ENCODE peak calls at places on chromosomes 6 and 20, in six cellular contexts. One of them, this sample, is unnamed.

GRCh38 chr6:4603291-4603690 is 172.9 kb upstream of the CDYL start:
- DNase-seq in A673: no peak
- DNase-seq in psoas muscle: peak
- DNase-seq in prostate gland: no peak
- DNase-seq in GM23338: no peak
- DNase-seq in kidney: peak
- DNase-seq in this sample: peak

GRCh38 chr6:47103931-47104330 is 61.8 kb upstream of the ADGRF1 start:
- DNase-seq in psoas muscle: no peak
- DNase-seq in A673: no peak
- DNase-seq in GM23338: no peak
- DNase-seq in prostate gland: peak
- DNase-seq in kidney: no peak
- DNase-seq in this sample: peak

GRCh38 chr20:21101453-21102251 is 4.5 kb downstream of the LINC00237 start:
- DNase-seq in GM23338: peak
- DNase-seq in A673: peak
- DNase-seq in psoas muscle: no peak
- DNase-seq in prostate gland: no peak
- DNase-seq in kidney: peak
- DNase-seq in this sample: no peak

GRCh38 chr20:50314326-50314725 is 123.7 kb downstream of the CEBPB start:
- DNase-seq in kidney: no peak
- DNase-seq in A673: no peak
- DNase-seq in GM23338: no peak
- DNase-seq in psoas muscle: no peak
- DNase-seq in prostate gland: no peak
- DNase-seq in this sample: no peak

GRCh38 chr20:48841196-48841860 is 13.5 kb upstream of the PREX1 start:
- DNase-seq in GM23338: no peak
- DNase-seq in psoas muscle: no peak
- DNase-seq in prostate gland: no peak
- DNase-seq in kidney: no peak
- DNase-seq in A673: no peak
- DNase-seq in this sample: no peak

GRCh38 chr6:35449287-35449881 is 2.8 kb upstream of the FANCE start:
- DNase-seq in prostate gland: peak
- DNase-seq in psoas muscle: no peak
- DNase-seq in kidney: no peak
- DNase-seq in A673: peak
- DNase-seq in GM23338: peak
- DNase-seq in this sample: no peak

GRCh38 chr6:75488026-75488425 is 5.6 kb downstream of the FILIP1 start:
- DNase-seq in kidney: no peak
- DNase-seq in GM23338: no peak
- DNase-seq in A673: peak
- DNase-seq in prostate gland: no peak
- DNase-seq in psoas muscle: no peak
- DNase-seq in this sample: peak

GRCh38 chr6:138109042-138109997 is 2.1 kb upstream of the PERP start:
- DNase-seq in psoas muscle: peak
- DNase-seq in kidney: no peak
- DNase-seq in GM23338: peak
- DNase-seq in A673: peak
- DNase-seq in prostate gland: peak
- DNase-seq in this sample: peak

GRCh38 chr6:4510906-4511625 is 265.1 kb upstream of the CDYL start:
- DNase-seq in GM23338: no peak
- DNase-seq in kidney: no peak
- DNase-seq in A673: no peak
- DNase-seq in psoas muscle: no peak
- DNase-seq in prostate gland: no peak
- DNase-seq in this sample: no peak

GRCh38 chr20:8303651-8304050 is 171.6 kb downstream of the PLCB1 start:
- DNase-seq in psoas muscle: no peak
- DNase-seq in A673: no peak
- DNase-seq in prostate gland: no peak
- DNase-seq in GM23338: no peak
- DNase-seq in kidney: no peak
- DNase-seq in this sample: no peak

GRCh38 chr6:165659945-165660862 is 2.8 kb downstream of the PDE10A start:
- DNase-seq in A673: no peak
- DNase-seq in kidney: no peak
- DNase-seq in psoas muscle: peak
- DNase-seq in GM23338: peak
- DNase-seq in prostate gland: no peak
- DNase-seq in this sample: no peak

GRCh38 chr6:55137925-55138324 is 36.4 kb upstream of the HCRTR2 start:
- DNase-seq in prostate gland: no peak
- DNase-seq in kidney: no peak
- DNase-seq in A673: no peak
- DNase-seq in GM23338: no peak
- DNase-seq in psoas muscle: no peak
- DNase-seq in this sample: no peak

GRCh38 chr6:109327959-109328358 is 54.3 kb downstream of the CD164 start:
- DNase-seq in GM23338: no peak
- DNase-seq in psoas muscle: no peak
- DNase-seq in kidney: no peak
- DNase-seq in prostate gland: no peak
- DNase-seq in A673: no peak
- DNase-seq in this sample: no peak

GRCh38 chr20:31716818-31717477 is 5.7 kb downstream of the BCL2L1 start:
- DNase-seq in psoas muscle: no peak
- DNase-seq in A673: no peak
- DNase-seq in kidney: no peak
- DNase-seq in GM23338: no peak
- DNase-seq in prostate gland: no peak
- DNase-seq in this sample: no peak

GRCh38 chr20:52104546-52105044 is 87.0 kb downstream of the ZFP64 start:
- DNase-seq in kidney: no peak
- DNase-seq in prostate gland: no peak
- DNase-seq in GM23338: peak
- DNase-seq in psoas muscle: no peak
- DNase-seq in A673: peak
- DNase-seq in this sample: peak

GRCh38 chr20:52610749-52611148 is 361.4 kb upstream of the TSHZ2 start:
- DNase-seq in kidney: no peak
- DNase-seq in GM23338: no peak
- DNase-seq in prostate gland: no peak
- DNase-seq in psoas muscle: no peak
- DNase-seq in A673: no peak
- DNase-seq in this sample: no peak

GRCh38 chr20:35277127-35277526 is 795 bp downstream of the MMP24OS start:
- DNase-seq in A673: no peak
- DNase-seq in prostate gland: no peak
- DNase-seq in kidney: peak
- DNase-seq in psoas muscle: no peak
- DNase-seq in GM23338: no peak
- DNase-seq in this sample: no peak

GRCh38 chr6:148179786-148180185 is 162.9 kb upstream of the SASH1 start:
- DNase-seq in kidney: no peak
- DNase-seq in prostate gland: no peak
- DNase-seq in A673: peak
- DNase-seq in psoas muscle: no peak
- DNase-seq in GM23338: peak
- DNase-seq in this sample: peak

GRCh38 chr20:17108896-17109295 is 117.9 kb upstream of the PCSK2 start:
- DNase-seq in A673: no peak
- DNase-seq in GM23338: no peak
- DNase-seq in psoas muscle: no peak
- DNase-seq in kidney: no peak
- DNase-seq in prostate gland: no peak
- DNase-seq in this sample: no peak

GRCh38 chr6:82842721-82843120 is 222.9 kb downstream of the UBE3D start:
- DNase-seq in psoas muscle: no peak
- DNase-seq in prostate gland: no peak
- DNase-seq in kidney: no peak
- DNase-seq in A673: no peak
- DNase-seq in GM23338: no peak
- DNase-seq in this sample: peak

GRCh38 chr6:143449731-143450452 is 603 bp downstream of the ADAT2 start:
- DNase-seq in psoas muscle: no peak
- DNase-seq in GM23338: peak
- DNase-seq in prostate gland: peak
- DNase-seq in A673: peak
- DNase-seq in kidney: peak
- DNase-seq in this sample: peak

DNA sequence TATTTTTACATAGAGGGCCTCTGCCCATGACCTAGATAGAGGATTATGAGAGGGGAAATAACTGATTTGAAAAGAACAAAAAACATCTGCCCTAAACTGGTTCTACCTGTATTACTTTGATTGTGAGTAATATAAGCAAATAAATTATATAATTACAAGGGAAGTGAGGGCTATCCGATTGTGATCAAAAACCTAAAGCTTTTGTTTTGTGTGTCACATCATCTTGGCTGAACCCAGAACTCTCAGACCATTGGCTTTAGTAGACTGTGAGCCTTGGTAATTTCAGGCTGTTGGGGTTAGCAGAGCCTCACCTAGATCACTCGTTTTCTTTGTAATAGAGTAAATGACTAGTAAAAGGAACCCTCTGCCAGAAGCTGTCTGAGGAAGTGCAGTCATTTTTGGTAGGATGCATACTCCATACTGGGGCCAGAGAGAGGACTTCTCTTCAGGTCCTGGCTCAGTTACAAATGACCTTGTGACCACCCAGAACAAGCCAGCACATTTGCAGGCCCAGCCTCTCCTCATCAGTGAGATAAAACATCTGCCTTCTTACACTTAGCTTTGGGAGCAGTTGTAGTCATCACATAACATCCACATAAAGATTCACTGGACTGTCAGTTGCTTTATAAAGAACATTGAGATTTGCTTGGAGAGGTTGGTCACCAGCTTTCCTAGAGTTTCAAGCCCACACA is 13.5 kb downstream of the STK35 start:
- DNase-seq in A673: no peak
- DNase-seq in psoas muscle: no peak
- DNase-seq in GM23338: no peak
- DNase-seq in prostate gland: no peak
- DNase-seq in kidney: no peak
- DNase-seq in this sample: no peak
- H3K27ac ChIP-seq in A673: no peak
- H3K27ac ChIP-seq in psoas muscle: peak
- H3K27ac ChIP-seq in GM23338: no peak
- H3K27ac ChIP-seq in prostate gland: no peak
- H3K27ac ChIP-seq in kidney: no peak
- H3K27ac ChIP-seq in this sample: no peak

GRCh38 chr6:92364948-92365386 is 1054.4 kb downstream of the EPHA7 start:
- DNase-seq in GM23338: peak
- DNase-seq in prostate gland: no peak
- DNase-seq in A673: no peak
- DNase-seq in kidney: no peak
- DNase-seq in psoas muscle: no peak
- DNase-seq in this sample: no peak

DNA sequence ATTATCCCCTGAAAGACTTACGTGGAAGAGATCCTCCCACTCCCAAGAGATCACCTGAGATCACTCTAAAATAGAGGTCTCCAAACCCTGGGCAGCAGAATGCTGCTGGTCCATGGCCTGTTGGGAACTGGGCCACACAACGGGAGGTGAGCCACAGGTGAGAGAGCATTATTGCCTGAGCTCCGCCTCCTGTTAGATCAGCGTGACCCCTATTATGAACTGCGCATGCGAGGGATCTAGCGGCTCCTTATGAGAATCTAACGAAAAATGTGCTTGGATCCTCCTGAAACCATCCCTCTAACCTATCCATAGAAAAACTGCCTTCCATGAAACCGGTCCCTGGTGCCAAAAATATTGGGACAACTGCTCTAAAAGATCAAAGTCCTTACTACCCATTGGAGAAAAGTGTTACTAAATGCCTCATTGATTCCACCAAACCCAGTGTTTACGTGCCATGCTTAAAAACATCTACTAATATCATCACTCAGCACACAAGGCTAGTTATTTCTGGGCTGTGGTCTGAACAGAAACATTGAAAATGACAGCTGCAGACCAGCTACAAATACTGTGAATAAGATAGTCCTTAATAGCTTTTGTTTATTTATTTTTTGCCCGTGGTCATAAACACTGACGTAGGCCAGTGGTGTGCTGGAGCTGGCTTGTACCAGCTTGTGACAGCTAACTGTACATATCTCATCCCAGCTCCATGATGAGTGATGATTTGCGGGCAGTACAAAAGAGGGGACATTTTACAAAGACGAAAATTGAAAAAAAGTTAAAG is 1057.2 kb downstream of the EPHA7 start:
- DNase-seq in psoas muscle: no peak
- DNase-seq in GM23338: no peak
- DNase-seq in A673: no peak
- DNase-seq in kidney: no peak
- DNase-seq in prostate gland: no peak
- DNase-seq in this sample: no peak
- H3K4me3 ChIP-seq in psoas muscle: no peak
- H3K4me3 ChIP-seq in GM23338: no peak
- H3K4me3 ChIP-seq in A673: no peak
- H3K4me3 ChIP-seq in kidney: no peak
- H3K4me3 ChIP-seq in prostate gland: no peak
- H3K4me3 ChIP-seq in this sample: no peak

GRCh38 chr6:44001318-44001868 is 125.9 kb downstream of the MRPL14 start:
- DNase-seq in kidney: peak
- DNase-seq in GM23338: peak
- DNase-seq in A673: peak
- DNase-seq in psoas muscle: no peak
- DNase-seq in prostate gland: no peak
- DNase-seq in this sample: no peak
- TF ChIP-seq CTCF in kidney: no peak
- TF ChIP-seq CTCF in GM23338: peak
- TF ChIP-seq CTCF in A673: peak
- TF ChIP-seq CTCF in psoas muscle: peak
- TF ChIP-seq CTCF in prostate gland: no peak
- TF ChIP-seq CTCF in this sample: peak

DNA sequence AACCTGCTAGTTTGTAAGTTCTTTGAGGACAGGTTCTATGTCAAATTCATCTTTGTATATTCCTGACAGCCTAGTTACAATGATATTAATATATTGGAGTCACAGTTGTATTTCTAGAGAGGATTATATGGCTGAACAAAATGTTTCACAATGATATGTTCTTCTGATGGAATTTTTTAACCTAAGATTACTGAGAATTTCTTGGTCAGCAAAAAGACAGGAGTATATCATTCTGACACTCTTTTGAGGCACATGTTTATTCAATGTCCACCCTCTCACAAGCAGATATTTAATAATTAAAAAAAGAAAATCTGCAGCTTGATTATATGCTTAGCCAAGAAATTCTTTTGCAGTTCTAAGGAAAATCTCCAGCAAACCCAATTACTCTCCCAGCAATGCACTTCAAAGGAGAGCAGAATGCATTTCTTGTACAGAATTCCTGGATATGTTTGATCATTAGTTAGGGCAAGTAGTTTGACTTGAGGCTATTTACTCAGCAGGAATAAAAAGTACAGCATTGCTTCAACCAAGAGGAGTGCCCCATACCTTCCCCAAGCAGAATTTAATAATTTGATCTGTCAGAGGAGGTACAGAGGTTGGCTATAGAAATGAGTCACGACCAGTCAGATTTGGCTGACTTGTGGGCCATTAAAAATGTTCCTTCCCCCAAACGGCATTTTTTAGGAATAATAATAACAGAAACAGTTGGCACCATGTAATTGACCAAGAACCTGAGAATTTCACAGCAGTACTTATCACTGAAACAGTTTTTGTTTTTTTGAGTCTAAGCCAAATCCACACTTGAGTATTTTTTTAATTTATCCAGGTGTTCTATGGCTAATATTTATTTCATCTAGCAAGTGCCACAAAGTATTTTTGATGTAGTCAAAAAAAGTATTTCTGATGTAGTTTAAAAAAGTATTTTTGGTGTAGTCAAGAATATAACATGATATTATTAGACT is 508.1 kb upstream of the FLRT3 start:
- DNase-seq in psoas muscle: no peak
- DNase-seq in prostate gland: peak
- DNase-seq in A673: no peak
- DNase-seq in kidney: no peak
- DNase-seq in GM23338: no peak
- DNase-seq in this sample: no peak
- H3K27ac ChIP-seq in psoas muscle: no peak
- H3K27ac ChIP-seq in prostate gland: no peak
- H3K27ac ChIP-seq in A673: no peak
- H3K27ac ChIP-seq in kidney: no peak
- H3K27ac ChIP-seq in GM23338: no peak
- H3K27ac ChIP-seq in this sample: no peak